ENCODE peak calls at places on chromosomes 12 and 14, in seven cellular contexts. Q, N, X, H, W, A and K are unnamed samples.

GRCh38 chr12:109840349-109841073 is 7.3 kb upstream of the TRPV4 start:
- DNase-seq in Q (peak), N (no peak), X (peak), H (no peak), W (no peak), A (peak), K (no peak)

GRCh38 chr12:26135010-26135420 is 10.2 kb upstream of the BHLHE41 start:
- DNase-seq in Q (no peak), N (no peak), X (peak), H (no peak), W (no peak), A (no peak), K (no peak)

GRCh38 chr14:21168055-21168454 is 12.2 kb upstream of the OR5AU1 start:
- DNase-seq in Q (peak), N (no peak), X (peak), H (no peak), W (no peak), A (no peak), K (no peak)

GRCh38 chr12:66251049-66251448 is 51.2 kb upstream of the HELB start:
- DNase-seq in Q (no peak), N (no peak), X (no peak), H (no peak), W (no peak), A (no peak), K (no peak)

GRCh38 chr14:64294672-64295413 is 672 bp upstream of the ESR2 start:
- DNase-seq in Q (peak), N (peak), X (peak), H (peak), W (peak), A (peak), K (peak)

GRCh38 chr12:1797011-1797901 is 23.1 kb upstream of the LRTM2 start:
- DNase-seq in Q (no peak), N (peak), X (peak), H (peak), W (no peak), A (no peak), K (no peak)

GRCh38 chr12:18415227-18415626 is 153.9 kb downstream of the PIK3C2G start:
- DNase-seq in Q (no peak), N (no peak), X (no peak), H (no peak), W (no peak), A (no peak), K (no peak)

GRCh38 chr14:60485600-60486251 is at the start of gene C14orf39:
- DNase-seq in Q (peak), N (no peak), X (peak), H (no peak), W (no peak), A (no peak), K (peak)

GRCh38 chr14:72752034-72752412 is 141.9 kb downstream of the DPF3 start:
- DNase-seq in Q (no peak), N (no peak), X (no peak), H (no peak), W (no peak), A (no peak), K (no peak)

GRCh38 chr12:65672441-65672840 is 151.8 kb upstream of the HMGA2 start:
- DNase-seq in Q (peak), N (no peak), X (no peak), H (no peak), W (no peak), A (no peak), K (no peak)

GRCh38 chr14:66043921-66044320 is 442.2 kb upstream of the CCDC196 start:
- DNase-seq in Q (peak), N (no peak), X (peak), H (no peak), W (no peak), A (no peak), K (no peak)

GRCh38 chr12:72499244-72499643 is 227.1 kb downstream of the TRHDE start:
- DNase-seq in Q (no peak), N (no peak), X (peak), H (no peak), W (no peak), A (no peak), K (no peak)

GRCh38 chr12:93979189-93979588 is 169.2 kb upstream of the PLXNC1 start:
- DNase-seq in Q (peak), N (no peak), X (peak), H (peak), W (no peak), A (no peak), K (no peak)

GRCh38 chr12:127459166-127459565 is 807.8 kb upstream of the TMEM132C start:
- DNase-seq in Q (no peak), N (no peak), X (peak), H (no peak), W (no peak), A (no peak), K (no peak)

GRCh38 chr14:94389731-94390371 is 1.4 kb upstream of the SERPINA1 start:
- DNase-seq in Q (no peak), N (no peak), X (no peak), H (no peak), W (no peak), A (no peak), K (no peak)

GRCh38 chr14:91996951-91997371 is 42.9 kb downstream of the TRIP11 start:
- DNase-seq in Q (peak), N (no peak), X (peak), H (no peak), W (peak), A (peak), K (peak)

GRCh38 chr14:20857207-20857606 is 34.0 kb upstream of the RNASE3 start:
- DNase-seq in Q (no peak), N (no peak), X (no peak), H (no peak), W (no peak), A (no peak), K (no peak)

GRCh38 chr14:71711131-71711530 is 221.1 kb upstream of the RGS6 start:
- DNase-seq in Q (no peak), N (no peak), X (peak), H (no peak), W (no peak), A (no peak), K (no peak)

GRCh38 chr12:46494424-46494823 is 121.9 kb upstream of the SLC38A2 start:
- DNase-seq in Q (peak), N (no peak), X (peak), H (no peak), W (peak), A (no peak), K (peak)

GRCh38 chr12:31406345-31406744 is 80.4 kb upstream of the SINHCAF start:
- DNase-seq in Q (no peak), N (no peak), X (no peak), H (no peak), W (no peak), A (no peak), K (no peak)

GRCh38 chr14:69685217-69685616 is 73.8 kb downstream of the SUSD6 start:
- DNase-seq in Q (peak), N (no peak), X (peak), H (no peak), W (no peak), A (no peak), K (no peak)

GRCh38 chr14:79910086-79910485 is 301.2 kb downstream of the DIO2 start:
- DNase-seq in Q (no peak), N (no peak), X (no peak), H (no peak), W (no peak), A (no peak), K (no peak)

GRCh38 chr14:71583705-71584104 is 348.5 kb upstream of the RGS6 start:
- DNase-seq in Q (no peak), N (no peak), X (no peak), H (no peak), W (no peak), A (no peak), K (no peak)

GRCh38 chr14:102592969-102593840 is 756 bp downstream of the RCOR1 start:
- DNase-seq in Q (no peak), N (peak), X (peak), H (peak), W (no peak), A (peak), K (no peak)

GRCh38 chr12:130460611-130461478 is 123.2 kb downstream of the PIWIL1 start:
- DNase-seq in Q (no peak), N (no peak), X (no peak), H (no peak), W (no peak), A (no peak), K (no peak)

GRCh38 chr12:97573901-97574300 is 111.3 kb downstream of the RMST start:
- DNase-seq in Q (peak), N (no peak), X (no peak), H (no peak), W (no peak), A (no peak), K (no peak)

GRCh38 chr14:97346675-97347074 is 549.5 kb downstream of the VRK1 start:
- DNase-seq in Q (no peak), N (no peak), X (no peak), H (no peak), W (no peak), A (no peak), K (no peak)

GRCh38 chr14:89813485-89814080 is 140.9 kb downstream of the EFCAB11 start:
- DNase-seq in Q (peak), N (peak), X (peak), H (no peak), W (no peak), A (no peak), K (peak)
- H3K4me3 ChIP-seq in Q (no peak), N (peak), X (peak), H (no peak), W (no peak), A (no peak), K (peak)

GRCh38 chr12:62194031-62194430 is 66.2 kb upstream of the USP15 start:
- DNase-seq in Q (no peak), N (no peak), X (no peak), H (no peak), W (no peak), A (no peak), K (no peak)

GRCh38 chr12:62192486-62193250 is 67.5 kb upstream of the USP15 start:
- DNase-seq in Q (peak), N (peak), X (peak), H (peak), W (peak), A (peak), K (peak)

GRCh38 chr12:62191747-62192485 is 68.3 kb upstream of the USP15 start:
- DNase-seq in Q (peak), N (no peak), X (peak), H (no peak), W (no peak), A (no peak), K (no peak)

GRCh38 chr12:62190081-62190480 is 70.1 kb upstream of the USP15 start:
- DNase-seq in Q (no peak), N (no peak), X (no peak), H (no peak), W (no peak), A (no peak), K (no peak)

GRCh38 chr12:62190921-62191746 is 69.1 kb upstream of the USP15 start:
- DNase-seq in Q (no peak), N (peak), X (peak), H (no peak), W (no peak), A (no peak), K (peak)
- H3K4me3 ChIP-seq in Q (peak), N (peak), X (peak), H (peak), W (peak), A (no peak), K (no peak)

DNA sequence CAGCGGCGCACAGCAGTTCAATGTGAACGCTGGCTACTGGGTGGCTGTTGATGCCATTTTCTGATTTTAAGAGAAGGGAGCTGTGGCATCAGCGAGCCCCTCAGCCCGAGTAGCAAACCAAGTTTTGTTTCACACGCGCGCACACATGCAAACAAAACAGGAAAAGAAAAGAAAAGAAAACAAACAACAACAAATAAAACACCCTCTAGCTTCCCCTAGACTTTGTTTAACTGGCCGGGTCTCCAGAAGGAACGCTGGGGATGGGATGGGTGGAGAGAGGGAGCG is 540 bp downstream of the PAX9 start:
- DNase-seq in Q (no peak), N (no peak), X (no peak), H (no peak), W (no peak), A (no peak), K (no peak)
- H3K4me3 ChIP-seq in Q (peak), N (peak), X (peak), H (peak), W (peak), A (peak), K (no peak)

GRCh38 chr12:49264873-49265792 is at the start of gene TUBA1C:
- DNase-seq in Q (peak), N (peak), X (peak), H (peak), W (peak), A (peak), K (peak)

GRCh38 chr12:49264466-49264872 is 413 bp upstream of the TUBA1C start:
- DNase-seq in Q (no peak), N (no peak), X (peak), H (no peak), W (no peak), A (peak), K (no peak)

GRCh38 chr12:49261726-49262125 is 3.2 kb upstream of the TUBA1C start:
- DNase-seq in Q (no peak), N (no peak), X (peak), H (no peak), W (no peak), A (no peak), K (no peak)

GRCh38 chr12:49260831-49261363 is 4.0 kb upstream of the TUBA1C start:
- DNase-seq in Q (no peak), N (no peak), X (no peak), H (no peak), W (no peak), A (no peak), K (no peak)

GRCh38 chr12:49263400-49263763 is 1.5 kb upstream of the TUBA1C start:
- DNase-seq in Q (no peak), N (no peak), X (no peak), H (no peak), W (no peak), A (no peak), K (no peak)
- H3K4me3 ChIP-seq in Q (no peak), N (peak), X (peak), H (peak), W (peak), A (peak), K (no peak)